ENCODE peak calls at places on chromosomes 3 and 15, in seven cellular contexts. One of them, this sample, is unnamed. For H3K9me3, the result is how much of the 10 kb centered on the place peaks cover.

GRCh38 chr3:148106062-148106461 is 591.6 kb upstream of the AGTR1 start:
- DNase-seq in heart left ventricle: no peak
- DNase-seq in adrenal gland: no peak
- DNase-seq in stomach: no peak
- DNase-seq in H1: no peak
- DNase-seq in tibial nerve: no peak
- DNase-seq in uterus: no peak
- DNase-seq in this sample: no peak

GRCh38 chr3:4401441-4401840 is 65.6 kb downstream of the SUMF1 start:
- DNase-seq in heart left ventricle: no peak
- DNase-seq in adrenal gland: no peak
- DNase-seq in stomach: no peak
- DNase-seq in H1: no peak
- DNase-seq in tibial nerve: no peak
- DNase-seq in uterus: no peak
- DNase-seq in this sample: no peak

GRCh38 chr3:66816110-66816761 is 181.9 kb upstream of the KBTBD8 start:
- DNase-seq in heart left ventricle: no peak
- DNase-seq in adrenal gland: no peak
- DNase-seq in stomach: no peak
- DNase-seq in H1: no peak
- DNase-seq in tibial nerve: no peak
- DNase-seq in uterus: no peak
- DNase-seq in this sample: no peak

GRCh38 chr15:31214864-31215489 is 111.7 kb upstream of the KLF13 start:
- DNase-seq in heart left ventricle: peak
- DNase-seq in adrenal gland: no peak
- DNase-seq in stomach: peak
- DNase-seq in H1: no peak
- DNase-seq in tibial nerve: peak
- DNase-seq in uterus: peak
- DNase-seq in this sample: peak

GRCh38 chr3:194738254-194739093 is 52.8 kb downstream of the FAM43A start:
- DNase-seq in heart left ventricle: peak
- DNase-seq in adrenal gland: peak
- DNase-seq in stomach: no peak
- DNase-seq in H1: no peak
- DNase-seq in tibial nerve: no peak
- DNase-seq in uterus: peak
- DNase-seq in this sample: no peak

GRCh38 chr3:140416686-140417085 is 261.2 kb upstream of the TRIM42 start:
- DNase-seq in heart left ventricle: no peak
- DNase-seq in adrenal gland: no peak
- DNase-seq in stomach: no peak
- DNase-seq in H1: no peak
- DNase-seq in tibial nerve: no peak
- DNase-seq in uterus: no peak
- DNase-seq in this sample: no peak

GRCh38 chr3:43378066-43378935 is 92.0 kb downstream of the SNRK start:
- DNase-seq in heart left ventricle: no peak
- DNase-seq in adrenal gland: no peak
- DNase-seq in stomach: peak
- DNase-seq in H1: no peak
- DNase-seq in tibial nerve: no peak
- DNase-seq in uterus: no peak
- DNase-seq in this sample: no peak

GRCh38 chr3:149813367-149814281 is 609 bp downstream of the RNF13 start:
- DNase-seq in heart left ventricle: no peak
- DNase-seq in adrenal gland: no peak
- DNase-seq in stomach: no peak
- DNase-seq in H1: peak
- DNase-seq in tibial nerve: no peak
- DNase-seq in uterus: no peak
- DNase-seq in this sample: no peak

GRCh38 chr15:89845305-89845893 is 30.7 kb upstream of the ANPEP start:
- DNase-seq in heart left ventricle: no peak
- DNase-seq in adrenal gland: no peak
- DNase-seq in stomach: no peak
- DNase-seq in H1: no peak
- DNase-seq in tibial nerve: no peak
- DNase-seq in uterus: no peak
- DNase-seq in this sample: no peak

GRCh38 chr3:27556854-27557253 is 72.7 kb upstream of the SLC4A7 start:
- DNase-seq in heart left ventricle: no peak
- DNase-seq in adrenal gland: no peak
- DNase-seq in stomach: no peak
- DNase-seq in H1: no peak
- DNase-seq in tibial nerve: no peak
- DNase-seq in uterus: no peak
- DNase-seq in this sample: no peak

GRCh38 chr15:100880139-100880896 is 687 bp downstream of the ALDH1A3 start:
- DNase-seq in heart left ventricle: no peak
- DNase-seq in adrenal gland: no peak
- DNase-seq in stomach: no peak
- DNase-seq in H1: peak
- DNase-seq in tibial nerve: no peak
- DNase-seq in uterus: no peak
- DNase-seq in this sample: no peak

GRCh38 chr15:85688703-85689102 is 106.0 kb downstream of the KLHL25 start:
- DNase-seq in heart left ventricle: no peak
- DNase-seq in adrenal gland: no peak
- DNase-seq in stomach: no peak
- DNase-seq in H1: no peak
- DNase-seq in tibial nerve: no peak
- DNase-seq in uterus: no peak
- DNase-seq in this sample: no peak

GRCh38 chr15:52171386-52171785 is 19.8 kb downstream of the GNB5 start:
- DNase-seq in heart left ventricle: no peak
- DNase-seq in adrenal gland: no peak
- DNase-seq in stomach: no peak
- DNase-seq in H1: peak
- DNase-seq in tibial nerve: no peak
- DNase-seq in uterus: no peak
- DNase-seq in this sample: no peak

GRCh38 chr3:377158-377561 is 180.6 kb downstream of the CHL1 start:
- DNase-seq in heart left ventricle: no peak
- DNase-seq in adrenal gland: no peak
- DNase-seq in stomach: no peak
- DNase-seq in H1: no peak
- DNase-seq in tibial nerve: no peak
- DNase-seq in uterus: no peak
- DNase-seq in this sample: no peak

GRCh38 chr15:65038428-65038827 is 6.8 kb upstream of the SLC51B start:
- DNase-seq in heart left ventricle: no peak
- DNase-seq in adrenal gland: no peak
- DNase-seq in stomach: no peak
- DNase-seq in H1: no peak
- DNase-seq in tibial nerve: no peak
- DNase-seq in uterus: no peak
- DNase-seq in this sample: no peak

GRCh38 chr3:9067352-9067975 is 104.2 kb upstream of the RAD18 start:
- DNase-seq in heart left ventricle: peak
- DNase-seq in adrenal gland: no peak
- DNase-seq in stomach: peak
- DNase-seq in H1: peak
- DNase-seq in tibial nerve: no peak
- DNase-seq in uterus: peak
- DNase-seq in this sample: peak

GRCh38 chr15:70120954-70121655 is 23.4 kb upstream of the TLE3 start:
- DNase-seq in heart left ventricle: no peak
- DNase-seq in adrenal gland: no peak
- DNase-seq in stomach: no peak
- DNase-seq in H1: no peak
- DNase-seq in tibial nerve: no peak
- DNase-seq in uterus: no peak
- DNase-seq in this sample: no peak

GRCh38 chr3:132180337-132180791 is 136.8 kb upstream of the ACP3 start:
- DNase-seq in heart left ventricle: no peak
- DNase-seq in adrenal gland: no peak
- DNase-seq in stomach: no peak
- DNase-seq in H1: peak
- DNase-seq in tibial nerve: no peak
- DNase-seq in uterus: no peak
- DNase-seq in this sample: no peak

GRCh38 chr15:94008101-94009080 is 223.0 kb upstream of the MCTP2 start:
- DNase-seq in heart left ventricle: no peak
- DNase-seq in adrenal gland: no peak
- DNase-seq in stomach: no peak
- DNase-seq in H1: no peak
- DNase-seq in tibial nerve: no peak
- DNase-seq in uterus: peak
- DNase-seq in this sample: no peak

GRCh38 chr15:68783226-68784054 is 37.3 kb downstream of the ANP32A start:
- DNase-seq in heart left ventricle: peak
- DNase-seq in adrenal gland: no peak
- DNase-seq in stomach: peak
- DNase-seq in H1: peak
- DNase-seq in tibial nerve: no peak
- DNase-seq in uterus: no peak
- DNase-seq in this sample: peak

GRCh38 chr15:90915216-90915807 is 12.2 kb downstream of the MAN2A2 start:
- DNase-seq in heart left ventricle: no peak
- DNase-seq in adrenal gland: no peak
- DNase-seq in stomach: no peak
- DNase-seq in H1: no peak
- DNase-seq in tibial nerve: no peak
- DNase-seq in uterus: no peak
- DNase-seq in this sample: peak

GRCh38 chr3:18207232-18207631 is 217.9 kb downstream of the SATB1 start:
- DNase-seq in heart left ventricle: no peak
- DNase-seq in adrenal gland: no peak
- DNase-seq in stomach: no peak
- DNase-seq in H1: no peak
- DNase-seq in tibial nerve: no peak
- DNase-seq in uterus: no peak
- DNase-seq in this sample: no peak

GRCh38 chr3:18199757-18200156 is 225.4 kb downstream of the SATB1 start:
- DNase-seq in heart left ventricle: no peak
- DNase-seq in adrenal gland: no peak
- DNase-seq in stomach: no peak
- DNase-seq in H1: no peak
- DNase-seq in tibial nerve: no peak
- DNase-seq in uterus: no peak
- DNase-seq in this sample: no peak

GRCh38 chr3:18195836-18196235 is 229.3 kb downstream of the SATB1 start:
- DNase-seq in heart left ventricle: no peak
- DNase-seq in adrenal gland: no peak
- DNase-seq in stomach: no peak
- DNase-seq in H1: no peak
- DNase-seq in tibial nerve: no peak
- DNase-seq in uterus: no peak
- DNase-seq in this sample: no peak

GRCh38 chr3:18201315-18201714 is 223.8 kb downstream of the SATB1 start:
- DNase-seq in heart left ventricle: no peak
- DNase-seq in adrenal gland: no peak
- DNase-seq in stomach: no peak
- DNase-seq in H1: no peak
- DNase-seq in tibial nerve: no peak
- DNase-seq in uterus: no peak
- DNase-seq in this sample: no peak
- H3K9me3 ChIP-seq in heart left ventricle: under half
- H3K9me3 ChIP-seq in adrenal gland: under half
- H3K9me3 ChIP-seq in stomach: under half
- H3K9me3 ChIP-seq in H1: under half
- H3K9me3 ChIP-seq in tibial nerve: under half
- H3K9me3 ChIP-seq in uterus: under half
- H3K9me3 ChIP-seq in this sample: under half

DNA sequence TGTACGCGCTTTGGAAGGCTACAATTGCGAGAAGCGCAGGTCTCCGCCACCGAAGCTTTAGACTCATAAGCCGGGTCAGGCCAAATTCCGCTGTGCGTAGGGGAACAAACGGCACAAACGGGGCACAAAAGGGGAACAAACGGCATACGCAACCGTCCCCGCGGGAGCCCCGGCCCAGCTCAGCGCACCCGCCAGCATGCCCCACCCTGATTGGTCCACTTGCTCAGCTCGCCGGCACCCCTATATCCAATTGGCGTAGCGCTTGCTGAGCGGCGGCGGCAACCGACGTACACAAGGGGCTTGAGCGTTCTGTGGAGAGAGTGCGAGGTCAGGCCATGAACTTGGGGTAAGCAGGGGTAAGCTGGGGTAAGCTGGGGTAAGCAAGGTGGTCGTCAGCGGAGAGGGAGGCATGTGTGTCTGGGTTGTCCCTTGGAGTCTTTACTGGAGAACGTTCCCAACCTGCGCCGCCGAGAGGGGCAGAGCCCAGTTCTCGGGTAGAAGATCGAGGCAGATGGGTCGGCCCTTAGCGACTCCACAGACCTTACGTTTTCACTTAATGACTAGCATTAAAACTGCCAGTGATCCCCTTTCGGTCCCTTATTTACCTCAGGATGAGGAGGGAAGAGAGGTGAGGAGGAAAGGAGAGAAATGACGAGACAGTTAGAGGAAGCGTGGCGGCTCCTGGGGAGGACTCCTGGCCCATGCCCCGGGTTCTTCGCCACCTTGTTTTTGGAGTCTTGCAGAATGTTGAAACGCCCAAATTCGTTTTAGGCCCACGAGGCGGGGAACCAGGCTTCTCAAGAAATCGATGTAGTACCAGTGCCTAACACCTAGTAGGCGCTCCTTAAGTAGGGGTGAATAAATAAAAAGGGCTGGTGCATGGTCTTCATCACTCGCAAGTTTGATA is at the start of gene CCDC66:
- DNase-seq in heart left ventricle: peak
- DNase-seq in adrenal gland: peak
- DNase-seq in stomach: peak
- DNase-seq in H1: peak
- DNase-seq in tibial nerve: peak
- DNase-seq in uterus: peak
- DNase-seq in this sample: peak
- TF ChIP-seq POLR2A in heart left ventricle: peak
- TF ChIP-seq POLR2A in adrenal gland: peak
- TF ChIP-seq POLR2A in stomach: no peak
- TF ChIP-seq POLR2A in H1: peak
- TF ChIP-seq POLR2A in tibial nerve: peak
- TF ChIP-seq POLR2A in uterus: peak
- TF ChIP-seq POLR2A in this sample: peak

DNA sequence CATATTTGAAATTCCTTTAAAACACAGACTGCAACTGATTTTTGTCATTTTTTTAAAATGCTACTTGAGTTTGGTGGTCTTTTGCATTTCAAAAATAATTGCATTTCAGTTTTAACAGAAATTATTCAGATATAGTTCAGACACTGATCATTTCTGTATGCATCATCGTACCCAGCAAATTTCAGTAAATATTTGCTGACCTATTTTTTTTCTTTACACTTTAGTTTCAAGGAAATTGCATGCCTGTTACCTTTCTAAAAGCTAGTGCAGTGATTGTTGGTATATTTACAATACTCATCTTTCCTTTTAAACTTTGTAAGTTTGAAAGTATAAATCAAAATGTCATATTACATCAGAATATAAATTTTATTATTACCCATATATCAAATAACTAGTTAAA is 32.4 kb downstream of the ALCAM start:
- DNase-seq in heart left ventricle: no peak
- DNase-seq in adrenal gland: no peak
- DNase-seq in stomach: no peak
- DNase-seq in H1: no peak
- DNase-seq in tibial nerve: no peak
- DNase-seq in uterus: no peak
- DNase-seq in this sample: no peak
- H3K27ac ChIP-seq in heart left ventricle: no peak
- H3K27ac ChIP-seq in adrenal gland: no peak
- H3K27ac ChIP-seq in stomach: no peak
- H3K27ac ChIP-seq in H1: no peak
- H3K27ac ChIP-seq in tibial nerve: no peak
- H3K27ac ChIP-seq in uterus: no peak
- H3K27ac ChIP-seq in this sample: no peak

GRCh38 chr15:25178835-25179672 is 224.3 kb downstream of the SNRPN start:
- DNase-seq in heart left ventricle: peak
- DNase-seq in adrenal gland: peak
- DNase-seq in stomach: peak
- DNase-seq in H1: peak
- DNase-seq in tibial nerve: no peak
- DNase-seq in uterus: peak
- DNase-seq in this sample: no peak
- H3K9me3 ChIP-seq in heart left ventricle: under half
- H3K9me3 ChIP-seq in adrenal gland: under half
- H3K9me3 ChIP-seq in stomach: under half
- H3K9me3 ChIP-seq in H1: half or more
- H3K9me3 ChIP-seq in tibial nerve: half or more
- H3K9me3 ChIP-seq in uterus: under half
- H3K9me3 ChIP-seq in this sample: under half

This sample was measured in right lobe of liver.